ENCODE peak calls at places on chromosomes 11 and 22, in five cellular contexts. One of them, this sample, is unnamed.

GRCh38 chr22:38655532-38656255 is 498 bp downstream of the FAM227A start:
- DNase-seq in GM04504: peak; percentile 8
- DNase-seq in adipocyte: peak; percentile 53
- DNase-seq in fibroblast of mammary gland: peak; percentile 12
- DNase-seq in NCI-H460: no peak
- DNase-seq in this sample: no peak

GRCh38 chr22:19681863-19682245 is 32.4 kb upstream of the SEPTIN5 start:
- DNase-seq in adipocyte: no peak
- DNase-seq in fibroblast of mammary gland: no peak
- DNase-seq in GM04504: no peak
- DNase-seq in NCI-H460: no peak
- DNase-seq in this sample: no peak

GRCh38 chr11:8756201-8756600 is 73.6 kb downstream of the RPL27A start:
- DNase-seq in fibroblast of mammary gland: peak; percentile 42
- DNase-seq in adipocyte: peak; percentile 60
- DNase-seq in NCI-H460: no peak
- DNase-seq in GM04504: peak; percentile 44
- DNase-seq in this sample: no peak

GRCh38 chr22:37818397-37819099 is 4.6 kb upstream of the GALR3 start:
- DNase-seq in fibroblast of mammary gland: peak; percentile 51
- DNase-seq in NCI-H460: no peak
- DNase-seq in GM04504: no peak
- DNase-seq in adipocyte: peak; percentile 56
- DNase-seq in this sample: no peak

GRCh38 chr22:24043957-24044356 is 32.9 kb downstream of the CABIN1 start:
- DNase-seq in GM04504: no peak
- DNase-seq in adipocyte: no peak
- DNase-seq in fibroblast of mammary gland: no peak
- DNase-seq in NCI-H460: no peak
- DNase-seq in this sample: no peak

GRCh38 chr11:122439911-122440782 is 215.4 kb upstream of the UBASH3B start:
- DNase-seq in adipocyte: peak; percentile 53
- DNase-seq in NCI-H460: no peak
- DNase-seq in GM04504: no peak
- DNase-seq in fibroblast of mammary gland: peak; percentile 30
- DNase-seq in this sample: no peak

GRCh38 chr11:45906965-45907591 is at the start of gene FREY1:
- DNase-seq in NCI-H460: no peak
- DNase-seq in adipocyte: no peak
- DNase-seq in GM04504: no peak
- DNase-seq in fibroblast of mammary gland: peak; percentile 39
- DNase-seq in this sample: no peak

GRCh38 chr11:27217948-27218410 is 145.0 kb downstream of the CCDC34 start:
- DNase-seq in fibroblast of mammary gland: peak; percentile 82
- DNase-seq in adipocyte: peak; percentile 73
- DNase-seq in GM04504: peak; percentile 79
- DNase-seq in NCI-H460: no peak
- DNase-seq in this sample: no peak

GRCh38 chr11:12787847-12788246 is 113.6 kb downstream of the TEAD1 start:
- DNase-seq in NCI-H460: no peak
- DNase-seq in adipocyte: peak; percentile 69
- DNase-seq in fibroblast of mammary gland: peak; percentile 92
- DNase-seq in GM04504: no peak
- DNase-seq in this sample: no peak

GRCh38 chr22:19874307-19875060 is 19.8 kb upstream of the GNB1L start:
- DNase-seq in fibroblast of mammary gland: no peak
- DNase-seq in adipocyte: no peak
- DNase-seq in GM04504: no peak
- DNase-seq in NCI-H460: no peak
- DNase-seq in this sample: no peak

GRCh38 chr11:70460959-70461358 is 62.6 kb downstream of the CTTN start:
- DNase-seq in GM04504: no peak
- DNase-seq in NCI-H460: no peak
- DNase-seq in fibroblast of mammary gland: no peak
- DNase-seq in adipocyte: no peak
- DNase-seq in this sample: no peak

GRCh38 chr11:16001899-16002426 is 354.4 kb downstream of the SOX6 start:
- DNase-seq in NCI-H460: peak; percentile 26
- DNase-seq in GM04504: peak; percentile 88
- DNase-seq in fibroblast of mammary gland: peak; percentile 99
- DNase-seq in adipocyte: peak; percentile 84
- DNase-seq in this sample: peak; percentile 15

GRCh38 chr22:27133951-27134664 is 476.7 kb downstream of the MIAT start:
- DNase-seq in fibroblast of mammary gland: peak; percentile 86
- DNase-seq in adipocyte: peak; percentile 79
- DNase-seq in GM04504: peak; percentile 72
- DNase-seq in NCI-H460: peak; percentile 88
- DNase-seq in this sample: peak; percentile 61

GRCh38 chr22:23119492-23120414 is 22.0 kb downstream of the RSPH14 start:
- DNase-seq in GM04504: no peak
- DNase-seq in adipocyte: no peak
- DNase-seq in fibroblast of mammary gland: no peak
- DNase-seq in NCI-H460: no peak
- DNase-seq in this sample: no peak

GRCh38 chr22:18012528-18012927 is 11.8 kb downstream of the MICAL3 start:
- DNase-seq in fibroblast of mammary gland: peak; percentile 25
- DNase-seq in GM04504: no peak
- DNase-seq in adipocyte: peak; percentile 24
- DNase-seq in NCI-H460: no peak
- DNase-seq in this sample: no peak

GRCh38 chr11:100445231-100445735 is 241.8 kb upstream of the ARHGAP42 start:
- DNase-seq in adipocyte: no peak
- DNase-seq in fibroblast of mammary gland: peak; percentile 1
- DNase-seq in GM04504: no peak
- DNase-seq in NCI-H460: no peak
- DNase-seq in this sample: no peak

GRCh38 chr11:7585816-7586215 is 72.0 kb downstream of the PPFIBP2 start:
- DNase-seq in GM04504: no peak
- DNase-seq in NCI-H460: no peak
- DNase-seq in fibroblast of mammary gland: no peak
- DNase-seq in adipocyte: no peak
- DNase-seq in this sample: no peak

GRCh38 chr11:15493921-15494630 is 379.4 kb downstream of the INSC start:
- DNase-seq in fibroblast of mammary gland: no peak
- DNase-seq in adipocyte: no peak
- DNase-seq in GM04504: no peak
- DNase-seq in NCI-H460: no peak
- DNase-seq in this sample: no peak

GRCh38 chr11:75242722-75243600 is 2.4 kb downstream of the TPBGL start:
- DNase-seq in fibroblast of mammary gland: no peak
- DNase-seq in NCI-H460: no peak
- DNase-seq in GM04504: no peak
- DNase-seq in adipocyte: no peak
- DNase-seq in this sample: no peak

GRCh38 chr22:47407626-47408025 is 645.2 kb downstream of the TBC1D22A start:
- DNase-seq in adipocyte: no peak
- DNase-seq in fibroblast of mammary gland: no peak
- DNase-seq in GM04504: no peak
- DNase-seq in NCI-H460: no peak
- DNase-seq in this sample: no peak

GRCh38 chr22:42805016-42805997 is 51.8 kb downstream of the ARFGAP3 start:
- DNase-seq in fibroblast of mammary gland: no peak
- DNase-seq in GM04504: no peak
- DNase-seq in NCI-H460: no peak
- DNase-seq in adipocyte: no peak
- DNase-seq in this sample: no peak

GRCh38 chr22:25420925-25421904 is 143.3 kb upstream of the GRK3 start:
- DNase-seq in GM04504: no peak
- DNase-seq in adipocyte: no peak
- DNase-seq in NCI-H460: no peak
- DNase-seq in fibroblast of mammary gland: no peak
- DNase-seq in this sample: peak; percentile 39

GRCh38 chr22:29096736-29097669 is 24.2 kb downstream of the KREMEN1 start:
- DNase-seq in adipocyte: peak; percentile 77
- DNase-seq in NCI-H460: no peak
- DNase-seq in fibroblast of mammary gland: peak; percentile 42
- DNase-seq in GM04504: no peak
- DNase-seq in this sample: no peak

GRCh38 chr11:71255323-71255722 is 2.9 kb upstream of the SHANK2 start:
- DNase-seq in GM04504: no peak
- DNase-seq in NCI-H460: no peak
- DNase-seq in adipocyte: no peak
- DNase-seq in fibroblast of mammary gland: no peak
- DNase-seq in this sample: no peak

This sample was measured in KBM-7.